ENCODE peak calls at places on chromosomes 12 and 14, in seven cellular contexts. R is vagina; Q is iris pigment epithelial cell; D is aorta; O is stimulated activated CD4-positive, alpha-beta T cell treated with anti-CD3 and anti-CD28 coated beads, TNF-alpha, amount 100 ng/mL, for 1 hour; T is GM13976; V is stimulated activated naive B cell treated with anti-CD40 and anti-IgM and Interleukin-4, amounts not matched to agents 10 μg/mL and 1 μg/mL and 100 μg/mL, for 72 hours. J is an unnamed sample.

GRCh38 chr14:35158951-35159653 is 36.8 kb downstream of the PRORP start:
- DNase-seq in V (no peak), O (no peak), Q (peak), D (no peak), T (no peak), R (no peak), J (no peak)

GRCh38 chr14:46399049-46399448 is 252.5 kb downstream of the RPL10L start:
- DNase-seq in V (no peak), D (no peak), T (no peak), O (no peak), R (no peak), Q (no peak), J (no peak)

GRCh38 chr14:32252030-32252670 is 49.1 kb upstream of the RNU6-8 start:
- DNase-seq in O (no peak), V (peak), D (no peak), Q (peak), R (no peak), T (peak), J (peak)

GRCh38 chr14:71721791-71722190 is 210.4 kb upstream of the RGS6 start:
- DNase-seq in Q (no peak), R (no peak), T (no peak), D (no peak), V (no peak), O (no peak), J (no peak)

GRCh38 chr12:124407074-124407473 is 112.2 kb downstream of the RFLNA start:
- DNase-seq in D (no peak), V (no peak), O (no peak), R (no peak), Q (no peak), T (no peak), J (no peak)

GRCh38 chr12:53056296-53056695 is 6.4 kb downstream of the TNS2 start:
- DNase-seq in Q (no peak), T (no peak), D (peak), V (no peak), R (no peak), O (no peak), J (no peak)

GRCh38 chr12:124904306-124905098 is 9.9 kb downstream of the UBC start:
- DNase-seq in V (no peak), R (peak), T (no peak), O (no peak), D (peak), Q (peak), J (no peak)

GRCh38 chr12:90410962-90411361 is 544.0 kb downstream of the CCER1 start:
- DNase-seq in Q (no peak), T (no peak), D (peak), R (no peak), V (no peak), O (no peak), J (no peak)

GRCh38 chr12:121719926-121720414 is 7.4 kb downstream of the TMEM120B start:
- DNase-seq in Q (peak), D (no peak), O (no peak), R (no peak), V (no peak), T (no peak), J (no peak)

GRCh38 chr14:103527408-103528157 is 1.4 kb upstream of the TRMT61A start:
- DNase-seq in V (peak), O (no peak), Q (no peak), D (no peak), R (no peak), T (peak), J (no peak)

GRCh38 chr14:23881292-23881691 is 72.3 kb upstream of the DHRS4 start:
- DNase-seq in O (no peak), Q (no peak), T (no peak), R (no peak), D (no peak), V (no peak), J (no peak)

GRCh38 chr14:25011095-25011494 is 38.9 kb downstream of the STXBP6 start:
- DNase-seq in D (no peak), O (no peak), V (no peak), R (peak), Q (no peak), T (no peak), J (no peak)

GRCh38 chr12:82057770-82058169 is 298.6 kb upstream of the PPFIA2 start:
- DNase-seq in Q (peak), R (no peak), O (no peak), T (no peak), V (no peak), D (no peak), J (no peak)

GRCh38 chr14:34713681-34714319 is 593 bp downstream of the CFL2 start:
- DNase-seq in V (peak), O (no peak), D (peak), Q (peak), T (peak), R (no peak), J (no peak)

GRCh38 chr12:75137896-75138295 is 71.7 kb downstream of the KCNC2 start:
- DNase-seq in O (no peak), R (no peak), T (no peak), V (no peak), D (no peak), Q (peak), J (no peak)

GRCh38 chr12:106078358-106079025 is 60.3 kb downstream of the NUAK1 start:
- DNase-seq in O (no peak), D (peak), V (no peak), T (no peak), R (peak), Q (peak), J (no peak)

J was measured in activated effector memory CD4-positive, alpha-beta T cell treated with Interleukin-2 at 50 U/mL for 16 hours.